ENCODE peak calls at places on chromosomes 5 and 9, in four cellular contexts. J, B, P and S are unnamed samples.

GRCh38 chr5:128304121-128304520 is 220.6 kb downstream of the SLC12A2 start:
- DNase-seq in J (no peak), P (no peak), B (no peak), S (no peak)

GRCh38 chr9:107345327-107345726 is 62.2 kb downstream of the RAD23B start:
- DNase-seq in B (no peak), J (no peak), P (no peak), S (no peak)

GRCh38 chr9:6354072-6354686 is 26.0 kb downstream of the TPD52L3 start:
- DNase-seq in B (peak; percentile 11), J (peak; percentile 71), P (no peak), S (peak; percentile 75)

GRCh38 chr5:59992206-59992605 is 98.7 kb upstream of the PDE4D start:
- DNase-seq in B (no peak), J (no peak), P (no peak), S (no peak)

GRCh38 chr9:130431536-130432303 is 13.0 kb upstream of the ASS1 start:
- DNase-seq in P (no peak), B (no peak), J (no peak), S (no peak)

GRCh38 chr9:127903557-127904475 is 4.4 kb upstream of the ST6GALNAC6 start:
- DNase-seq in P (peak; percentile 81), B (peak; percentile 46), J (no peak), S (peak; percentile 71)

GRCh38 chr9:14231196-14231990 is 82.5 kb downstream of the NFIB start:
- DNase-seq in B (no peak), J (no peak), P (no peak), S (no peak)

GRCh38 chr5:88235346-88235745 is 33.3 kb downstream of the TMEM161B start:
- DNase-seq in J (no peak), P (no peak), B (no peak), S (no peak)

GRCh38 chr9:131585375-131585774 is 40.1 kb downstream of the PRRT1B start:
- DNase-seq in P (no peak), J (no peak), B (no peak), S (no peak)

GRCh38 chr5:150021491-150022162 is 21.1 kb downstream of the HMGXB3 start:
- DNase-seq in J (no peak), B (no peak), P (peak; percentile 34), S (no peak)

GRCh38 chr9:134968011-134968822 is 50.5 kb upstream of the FCN1 start:
- DNase-seq in B (no peak), J (no peak), P (no peak), S (no peak)

GRCh38 chr5:79261907-79262306 is 26.0 kb downstream of the JMY start:
- DNase-seq in J (no peak), P (no peak), B (no peak), S (no peak)

GRCh38 chr5:155929081-155929480 is 397.9 kb upstream of the SGCD start:
- DNase-seq in J (no peak), P (no peak), B (no peak), S (no peak)

GRCh38 chr9:90919883-90920282 is 118.3 kb downstream of the SYK start:
- DNase-seq in J (no peak), B (no peak), P (peak; percentile 48), S (no peak)

GRCh38 chr5:135217669-135218485 is 181.2 kb downstream of the MACROH2A1 start:
- DNase-seq in B (no peak), J (no peak), P (no peak), S (no peak)

GRCh38 chr5:84729326-84729725 is 344.6 kb upstream of the EDIL3 start:
- DNase-seq in P (no peak), B (no peak), J (no peak), S (no peak)

GRCh38 chr9:36504154-36504550 is 68.5 kb upstream of the MELK start:
- DNase-seq in P (no peak), B (no peak), J (no peak), S (no peak)

GRCh38 chr5:144028058-144028457 is 142.4 kb downstream of the YIPF5 start:
- DNase-seq in J (no peak), P (no peak), B (no peak), S (no peak)

GRCh38 chr5:150516011-150516410 is 8.1 kb downstream of the NDST1 start:
- DNase-seq in J (no peak), P (peak; percentile 56), B (no peak), S (no peak)